ENCODE peak calls at places on chromosome 18, in nine cellular contexts. Q, F, K, L, H, R, W, T and M are unnamed samples.

GRCh38 chr18:2903006-2903405 is 56.2 kb downstream of the EMILIN2 start:
- DNase-seq in Q (no peak), F (no peak), K (no peak), L (peak), H (no peak), R (peak), W (peak), T (no peak), M (no peak)

GRCh38 chr18:23605941-23606340 is 19.6 kb upstream of the NPC1 start:
- DNase-seq in Q (no peak), F (no peak), K (no peak), L (no peak), H (no peak), R (no peak), W (no peak), T (no peak), M (no peak)

GRCh38 chr18:8994603-8995002 is 107.9 kb upstream of the NDUFV2 start:
- DNase-seq in Q (no peak), F (no peak), K (no peak), L (peak), H (no peak), R (no peak), W (no peak), T (no peak), M (no peak)

GRCh38 chr18:35469696-35470095 is 28.1 kb downstream of the INO80C start:
- DNase-seq in Q (no peak), F (no peak), K (no peak), L (peak), H (no peak), R (no peak), W (no peak), T (no peak), M (no peak)

GRCh38 chr18:79523221-79523737 is 127.5 kb downstream of the NFATC1 start:
- DNase-seq in Q (no peak), F (no peak), K (no peak), L (no peak), H (no peak), R (peak), W (peak), T (no peak), M (peak)

GRCh38 chr18:10689231-10689953 is 163.6 kb downstream of the NAPG start:
- DNase-seq in Q (no peak), F (no peak), K (no peak), L (no peak), H (no peak), R (no peak), W (no peak), T (no peak), M (no peak)

GRCh38 chr18:59556265-59556664 is 141.0 kb downstream of the CCBE1 start:
- DNase-seq in Q (peak), F (no peak), K (no peak), L (peak), H (no peak), R (no peak), W (no peak), T (no peak), M (no peak)

GRCh38 chr18:61606759-61607158 is 273.5 kb downstream of the CDH20 start:
- DNase-seq in Q (no peak), F (peak), K (no peak), L (peak), H (no peak), R (no peak), W (peak), T (peak), M (no peak)

GRCh38 chr18:30094556-30094955 is 948.0 kb downstream of the DSC3 start:
- DNase-seq in Q (no peak), F (no peak), K (no peak), L (no peak), H (no peak), R (no peak), W (no peak), T (no peak), M (no peak)

GRCh38 chr18:69647695-69648094 is 247.0 kb downstream of the DOK6 start:
- DNase-seq in Q (no peak), F (no peak), K (no peak), L (peak), H (peak), R (no peak), W (no peak), T (no peak), M (no peak)